ENCODE peak calls at places on chromosomes 4 and X, in five cellular contexts. V, P, E, D and L are unnamed samples.

GRCh38 chrX:2967584-2967983 is 38.4 kb upstream of the ARSD start:
- DNase-seq in E (no peak), P (no peak), D (no peak), V (no peak), L (no peak)

GRCh38 chrX:131778269-131779218 is 234.7 kb downstream of the OR13H1 start:
- DNase-seq in V (peak; percentile 30), D (no peak), P (no peak), E (no peak), L (no peak)

GRCh38 chr4:86346320-86346719 is 13.5 kb downstream of the MAPK10 start:
- DNase-seq in V (no peak), E (no peak), D (no peak), P (no peak), L (no peak)

GRCh38 chr4:5773271-5773555 is 62.2 kb downstream of the EVC start:
- DNase-seq in E (no peak), D (no peak), P (peak; percentile 32), V (no peak), L (no peak)

GRCh38 chrX:46208225-46208854 is 336.9 kb downstream of the ZNF674 start:
- DNase-seq in E (no peak), V (no peak), D (no peak), P (no peak), L (peak; percentile 25)

GRCh38 chrX:44400588-44400987 is 57.1 kb upstream of the EFHC2 start:
- DNase-seq in V (peak; percentile 33), P (no peak), E (no peak), D (no peak), L (peak; percentile 27)

GRCh38 chr4:76486588-76487276 is 51.7 kb downstream of the SHROOM3 start:
- DNase-seq in E (no peak), D (no peak), V (no peak), P (no peak), L (no peak)

GRCh38 chr4:138449938-138450337 is 207.8 kb upstream of the SLC7A11 start:
- DNase-seq in V (no peak), E (no peak), P (no peak), D (no peak), L (no peak)

GRCh38 chr4:184801781-184802180 is 24.0 kb downstream of the ACSL1 start:
- DNase-seq in V (no peak), P (no peak), E (no peak), D (no peak), L (no peak)

GRCh38 chr4:81032174-81032551 is 1.7 kb downstream of the BMP3 start:
- DNase-seq in D (no peak), E (peak; percentile 53), V (no peak), P (no peak), L (no peak)

GRCh38 chrX:29241831-29242230 is 654.6 kb downstream of the IL1RAPL1 start:
- DNase-seq in D (no peak), E (no peak), P (no peak), V (no peak), L (no peak)